ENCODE peak calls at places on chromosomes 3 and 15, in five cellular contexts. One of them, this sample, is unnamed.

GRCh38 chr3:37594873-37595783 is 266.6 kb upstream of the CTDSPL start:
- DNase-seq in HFFc6: no peak
- DNase-seq in kidney epithelial cell: no peak
- DNase-seq in HCT116: no peak
- DNase-seq in CD4-positive, alpha-beta T cell: no peak
- DNase-seq in this sample: no peak

GRCh38 chr3:128274837-128275236 is 121.6 kb downstream of the EEFSEC start:
- DNase-seq in CD4-positive, alpha-beta T cell: no peak
- DNase-seq in HFFc6: peak
- DNase-seq in kidney epithelial cell: peak
- DNase-seq in HCT116: no peak
- DNase-seq in this sample: peak

GRCh38 chr3:61627768-61628185 is 66.4 kb downstream of the PTPRG start:
- DNase-seq in HFFc6: peak
- DNase-seq in HCT116: no peak
- DNase-seq in kidney epithelial cell: peak
- DNase-seq in CD4-positive, alpha-beta T cell: no peak
- DNase-seq in this sample: peak

GRCh38 chr3:140762751-140763150 is 84.9 kb downstream of the TRIM42 start:
- DNase-seq in kidney epithelial cell: no peak
- DNase-seq in HFFc6: no peak
- DNase-seq in HCT116: no peak
- DNase-seq in CD4-positive, alpha-beta T cell: no peak
- DNase-seq in this sample: no peak

GRCh38 chr15:23594252-23594770 is 28.8 kb downstream of the MKRN3 start:
- DNase-seq in HFFc6: no peak
- DNase-seq in kidney epithelial cell: no peak
- DNase-seq in CD4-positive, alpha-beta T cell: no peak
- DNase-seq in HCT116: no peak
- DNase-seq in this sample: no peak

GRCh38 chr15:59456114-59456513 is 18.1 kb downstream of the FAM81A start:
- DNase-seq in kidney epithelial cell: no peak
- DNase-seq in HFFc6: no peak
- DNase-seq in CD4-positive, alpha-beta T cell: no peak
- DNase-seq in HCT116: peak
- DNase-seq in this sample: no peak

GRCh38 chr3:132522353-132522752 is 74.7 kb upstream of the ACKR4 start:
- DNase-seq in HCT116: no peak
- DNase-seq in kidney epithelial cell: no peak
- DNase-seq in HFFc6: no peak
- DNase-seq in CD4-positive, alpha-beta T cell: no peak
- DNase-seq in this sample: no peak

GRCh38 chr3:112230033-112230432 is 64.0 kb downstream of the SLC9C1 start:
- DNase-seq in kidney epithelial cell: no peak
- DNase-seq in CD4-positive, alpha-beta T cell: no peak
- DNase-seq in HCT116: no peak
- DNase-seq in HFFc6: no peak
- DNase-seq in this sample: no peak

GRCh38 chr15:25763206-25763880 is 99.8 kb downstream of the ATP10A start:
- DNase-seq in kidney epithelial cell: no peak
- DNase-seq in HFFc6: no peak
- DNase-seq in CD4-positive, alpha-beta T cell: no peak
- DNase-seq in HCT116: no peak
- DNase-seq in this sample: no peak

GRCh38 chr15:83090465-83090864 is 17.0 kb upstream of the TM6SF1 start:
- DNase-seq in HCT116: no peak
- DNase-seq in CD4-positive, alpha-beta T cell: no peak
- DNase-seq in HFFc6: no peak
- DNase-seq in kidney epithelial cell: no peak
- DNase-seq in this sample: no peak

GRCh38 chr15:38888701-38889154 is 324.1 kb upstream of the RASGRP1 start:
- DNase-seq in CD4-positive, alpha-beta T cell: no peak
- DNase-seq in kidney epithelial cell: no peak
- DNase-seq in HFFc6: no peak
- DNase-seq in HCT116: no peak
- DNase-seq in this sample: no peak

GRCh38 chr3:55402886-55403605 is 84.1 kb downstream of the WNT5A start:
- DNase-seq in CD4-positive, alpha-beta T cell: no peak
- DNase-seq in kidney epithelial cell: peak
- DNase-seq in HCT116: no peak
- DNase-seq in HFFc6: no peak
- DNase-seq in this sample: no peak

GRCh38 chr3:103047640-103048370 is 613.0 kb downstream of the ZPLD1 start:
- DNase-seq in kidney epithelial cell: no peak
- DNase-seq in HFFc6: no peak
- DNase-seq in CD4-positive, alpha-beta T cell: no peak
- DNase-seq in HCT116: peak
- DNase-seq in this sample: no peak

GRCh38 chr3:178699810-178700209 is 163.6 kb downstream of the KCNMB2 start:
- DNase-seq in HFFc6: no peak
- DNase-seq in HCT116: no peak
- DNase-seq in kidney epithelial cell: no peak
- DNase-seq in CD4-positive, alpha-beta T cell: no peak
- DNase-seq in this sample: no peak

GRCh38 chr3:24683511-24684384 is 189.1 kb upstream of the THRB start:
- DNase-seq in kidney epithelial cell: peak
- DNase-seq in CD4-positive, alpha-beta T cell: no peak
- DNase-seq in HFFc6: peak
- DNase-seq in HCT116: peak
- DNase-seq in this sample: no peak

GRCh38 chr15:90367578-90367977 is 15.5 kb downstream of the ZNF774 start:
- DNase-seq in kidney epithelial cell: no peak
- DNase-seq in CD4-positive, alpha-beta T cell: no peak
- DNase-seq in HFFc6: peak
- DNase-seq in HCT116: no peak
- DNase-seq in this sample: no peak

GRCh38 chr3:99646107-99646435 is 7.7 kb downstream of the COL8A1 start:
- DNase-seq in HCT116: no peak
- DNase-seq in kidney epithelial cell: no peak
- DNase-seq in HFFc6: no peak
- DNase-seq in CD4-positive, alpha-beta T cell: no peak
- DNase-seq in this sample: no peak

GRCh38 chr3:138493804-138494606 is 59.6 kb downstream of the ESYT3 start:
- DNase-seq in CD4-positive, alpha-beta T cell: no peak
- DNase-seq in HCT116: no peak
- DNase-seq in kidney epithelial cell: no peak
- DNase-seq in HFFc6: peak
- DNase-seq in this sample: peak

GRCh38 chr15:95558131-95558530 is 772.4 kb upstream of the NR2F2 start:
- DNase-seq in HFFc6: peak
- DNase-seq in kidney epithelial cell: no peak
- DNase-seq in CD4-positive, alpha-beta T cell: no peak
- DNase-seq in HCT116: peak
- DNase-seq in this sample: no peak

GRCh38 chr3:127419641-127420354 is 132.0 kb upstream of the PRR20G start:
- DNase-seq in HFFc6: no peak
- DNase-seq in kidney epithelial cell: no peak
- DNase-seq in CD4-positive, alpha-beta T cell: no peak
- DNase-seq in HCT116: no peak
- DNase-seq in this sample: no peak

GRCh38 chr3:194308635-194309213 is 42.4 kb downstream of the CPN2 start:
- DNase-seq in kidney epithelial cell: no peak
- DNase-seq in HCT116: no peak
- DNase-seq in HFFc6: no peak
- DNase-seq in CD4-positive, alpha-beta T cell: no peak
- DNase-seq in this sample: no peak

GRCh38 chr15:47506543-47507090 is 210.7 kb upstream of the SEMA6D start:
- DNase-seq in CD4-positive, alpha-beta T cell: no peak
- DNase-seq in HCT116: no peak
- DNase-seq in kidney epithelial cell: no peak
- DNase-seq in HFFc6: no peak
- DNase-seq in this sample: no peak

GRCh38 chr3:71054312-71054711 is 529.2 kb downstream of the FOXP1 start:
- DNase-seq in HCT116: no peak
- DNase-seq in kidney epithelial cell: no peak
- DNase-seq in HFFc6: no peak
- DNase-seq in CD4-positive, alpha-beta T cell: no peak
- DNase-seq in this sample: no peak

GRCh38 chr15:96789999-96790398 is 459.5 kb downstream of the NR2F2 start:
- DNase-seq in CD4-positive, alpha-beta T cell: no peak
- DNase-seq in HFFc6: no peak
- DNase-seq in HCT116: no peak
- DNase-seq in kidney epithelial cell: no peak
- DNase-seq in this sample: no peak

GRCh38 chr15:74812533-74812932 is at the start of gene LMAN1L:
- DNase-seq in kidney epithelial cell: no peak
- DNase-seq in HCT116: no peak
- DNase-seq in HFFc6: no peak
- DNase-seq in CD4-positive, alpha-beta T cell: no peak
- DNase-seq in this sample: no peak

GRCh38 chr3:137988152-137988551 is 21.8 kb upstream of the CLDN18 start:
- DNase-seq in kidney epithelial cell: no peak
- DNase-seq in HCT116: no peak
- DNase-seq in CD4-positive, alpha-beta T cell: no peak
- DNase-seq in HFFc6: no peak
- DNase-seq in this sample: no peak

GRCh38 chr15:27088584-27089232 is 117.7 kb downstream of the GABRG3 start:
- DNase-seq in kidney epithelial cell: no peak
- DNase-seq in HCT116: no peak
- DNase-seq in HFFc6: no peak
- DNase-seq in CD4-positive, alpha-beta T cell: no peak
- DNase-seq in this sample: no peak

GRCh38 chr3:61061092-61061723 is 190.0 kb downstream of the FHIT start:
- DNase-seq in kidney epithelial cell: no peak
- DNase-seq in HCT116: no peak
- DNase-seq in HFFc6: no peak
- DNase-seq in CD4-positive, alpha-beta T cell: no peak
- DNase-seq in this sample: no peak

GRCh38 chr3:5304789-5305680 is 117.5 kb downstream of the EDEM1 start:
- DNase-seq in HFFc6: peak
- DNase-seq in kidney epithelial cell: no peak
- DNase-seq in CD4-positive, alpha-beta T cell: no peak
- DNase-seq in HCT116: peak
- DNase-seq in this sample: no peak

GRCh38 chr3:52910823-52911222 is 13.5 kb upstream of the STIMATE start:
- DNase-seq in HFFc6: no peak
- DNase-seq in HCT116: no peak
- DNase-seq in CD4-positive, alpha-beta T cell: no peak
- DNase-seq in kidney epithelial cell: no peak
- DNase-seq in this sample: no peak

GRCh38 chr3:197896421-197896820 is 53.6 kb upstream of the RPL35A start:
- DNase-seq in HFFc6: no peak
- DNase-seq in kidney epithelial cell: no peak
- DNase-seq in HCT116: no peak
- DNase-seq in CD4-positive, alpha-beta T cell: no peak
- DNase-seq in this sample: no peak

GRCh38 chr15:37105795-37106333 is 5.5 kb upstream of the MEIS2 start:
- DNase-seq in HFFc6: no peak
- DNase-seq in HCT116: no peak
- DNase-seq in CD4-positive, alpha-beta T cell: no peak
- DNase-seq in kidney epithelial cell: no peak
- DNase-seq in this sample: no peak

GRCh38 chr15:80803580-80804525 is 24.7 kb downstream of the CEMIP start:
- DNase-seq in kidney epithelial cell: no peak
- DNase-seq in HFFc6: no peak
- DNase-seq in CD4-positive, alpha-beta T cell: no peak
- DNase-seq in HCT116: no peak
- DNase-seq in this sample: no peak

GRCh38 chr3:119937229-119937628 is 155.3 kb downstream of the NR1I2 start:
- DNase-seq in HCT116: no peak
- DNase-seq in CD4-positive, alpha-beta T cell: no peak
- DNase-seq in HFFc6: no peak
- DNase-seq in kidney epithelial cell: no peak
- DNase-seq in this sample: no peak

GRCh38 chr15:71325461-71325860 is 210.2 kb downstream of the THSD4 start:
- DNase-seq in kidney epithelial cell: no peak
- DNase-seq in HFFc6: peak
- DNase-seq in HCT116: no peak
- DNase-seq in CD4-positive, alpha-beta T cell: no peak
- DNase-seq in this sample: no peak

GRCh38 chr15:92069308-92070244 is 216.1 kb downstream of the SLCO3A1 start:
- DNase-seq in HFFc6: peak
- DNase-seq in HCT116: peak
- DNase-seq in CD4-positive, alpha-beta T cell: peak
- DNase-seq in kidney epithelial cell: peak
- DNase-seq in this sample: peak

GRCh38 chr3:186826316-186826977 is 16.1 kb upstream of the ADIPOQ start:
- DNase-seq in CD4-positive, alpha-beta T cell: no peak
- DNase-seq in kidney epithelial cell: no peak
- DNase-seq in HFFc6: no peak
- DNase-seq in HCT116: no peak
- DNase-seq in this sample: no peak

GRCh38 chr3:177529716-177530335 is 332.5 kb upstream of the TBL1XR1 start:
- DNase-seq in kidney epithelial cell: no peak
- DNase-seq in HCT116: no peak
- DNase-seq in HFFc6: no peak
- DNase-seq in CD4-positive, alpha-beta T cell: no peak
- DNase-seq in this sample: no peak

GRCh38 chr3:27244374-27244773 is 124.8 kb downstream of the NEK10 start:
- DNase-seq in HFFc6: no peak
- DNase-seq in HCT116: no peak
- DNase-seq in kidney epithelial cell: no peak
- DNase-seq in CD4-positive, alpha-beta T cell: no peak
- DNase-seq in this sample: no peak
- TF ChIP-seq CTCF in HFFc6: peak
- TF ChIP-seq CTCF in HCT116: no peak
- TF ChIP-seq CTCF in kidney epithelial cell: no peak
- TF ChIP-seq CTCF in CD4-positive, alpha-beta T cell: no peak
- TF ChIP-seq CTCF in this sample: no peak

GRCh38 chr3:29850641-29851040 is 569.8 kb downstream of the RBMS3 start:
- DNase-seq in kidney epithelial cell: no peak
- DNase-seq in CD4-positive, alpha-beta T cell: no peak
- DNase-seq in HCT116: no peak
- DNase-seq in HFFc6: no peak
- DNase-seq in this sample: no peak
- TF ChIP-seq CTCF in kidney epithelial cell: no peak
- TF ChIP-seq CTCF in CD4-positive, alpha-beta T cell: no peak
- TF ChIP-seq CTCF in HCT116: peak
- TF ChIP-seq CTCF in HFFc6: peak
- TF ChIP-seq CTCF in this sample: no peak

DNA sequence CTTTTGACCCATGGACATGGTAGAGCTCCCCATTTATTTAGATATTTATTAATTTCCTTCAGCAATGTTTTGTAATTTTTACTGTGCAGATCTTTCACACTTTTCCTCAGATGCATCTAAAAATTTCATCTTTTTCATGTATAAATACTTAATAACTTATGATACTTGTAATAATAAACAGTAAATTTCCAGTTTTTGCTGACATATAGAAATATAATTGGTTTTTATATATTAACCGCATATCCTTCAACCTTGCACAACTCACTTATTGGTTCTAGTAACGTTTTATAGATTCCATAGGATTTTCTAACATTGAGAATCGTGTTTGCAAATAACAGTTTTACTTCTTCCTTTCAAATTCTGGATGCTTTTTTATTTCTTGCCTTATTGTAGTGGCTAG is 3.5 kb upstream of the ZNF621 start:
- DNase-seq in CD4-positive, alpha-beta T cell: no peak
- DNase-seq in HCT116: no peak
- DNase-seq in kidney epithelial cell: no peak
- DNase-seq in HFFc6: no peak
- DNase-seq in this sample: no peak
- TF ChIP-seq CTCF in CD4-positive, alpha-beta T cell: no peak
- TF ChIP-seq CTCF in HCT116: no peak
- TF ChIP-seq CTCF in kidney epithelial cell: no peak
- TF ChIP-seq CTCF in HFFc6: no peak
- TF ChIP-seq CTCF in this sample: no peak

GRCh38 chr3:56547486-56547885 is 9.5 kb upstream of the CCDC66 start:
- DNase-seq in kidney epithelial cell: no peak
- DNase-seq in HCT116: peak
- DNase-seq in HFFc6: no peak
- DNase-seq in CD4-positive, alpha-beta T cell: no peak
- DNase-seq in this sample: no peak
- TF ChIP-seq CTCF in kidney epithelial cell: no peak
- TF ChIP-seq CTCF in HCT116: peak
- TF ChIP-seq CTCF in HFFc6: peak
- TF ChIP-seq CTCF in CD4-positive, alpha-beta T cell: no peak
- TF ChIP-seq CTCF in this sample: no peak